ENCODE peak calls at places on chromosomes 7 and 10, in six cellular contexts. Z is stimulated activated CD8-positive, alpha-beta memory T cell treated with anti-CD3 and anti-CD28 coated beads, Interleukin-7, amount 100 ng/mL, for 1 hour; Y is lower lobe of right lung; L is cardiac muscle cell; A is nucleus accumbens; Q is Calu3. B is an unnamed sample.

GRCh38 chr7:28272461-28272877 is 91.9 kb upstream of the JAZF1 start:
- DNase-seq in Z (no peak), Y (peak), L (peak), A (peak), Q (peak), B (no peak)

GRCh38 chr7:28041508-28042314 is 138.9 kb downstream of the JAZF1 start:
- DNase-seq in Z (no peak), Y (no peak), L (no peak), A (no peak), Q (no peak), B (no peak)

GRCh38 chr10:24444337-24444736 is 235.4 kb downstream of the KIAA1217 start:
- DNase-seq in Z (no peak), Y (no peak), L (no peak), A (no peak), Q (no peak), B (no peak)

GRCh38 chr7:156566812-156567549 is 73.6 kb upstream of the RNF32 start:
- DNase-seq in Z (no peak), Y (no peak), L (no peak), A (no peak), Q (no peak), B (no peak)

GRCh38 chr10:118584181-118584954 is 11.1 kb downstream of the PRLHR start:
- DNase-seq in Z (no peak), Y (no peak), L (no peak), A (no peak), Q (peak), B (no peak)

GRCh38 chr7:43902542-43903054 is 3.8 kb downstream of the URGCP start:
- DNase-seq in Z (no peak), Y (no peak), L (no peak), A (no peak), Q (no peak), B (no peak)

GRCh38 chr10:128174581-128175559 is 48.6 kb upstream of the MKI67 start:
- DNase-seq in Z (no peak), Y (no peak), L (no peak), A (no peak), Q (no peak), B (no peak)

GRCh38 chr7:100684534-100685042 is 9.5 kb downstream of the GIGYF1 start:
- DNase-seq in Z (no peak), Y (no peak), L (no peak), A (no peak), Q (no peak), B (no peak)

GRCh38 chr10:71720304-71720672 is 710 bp upstream of the C10orf105 start:
- DNase-seq in Z (no peak), Y (no peak), L (no peak), A (no peak), Q (no peak), B (no peak)

GRCh38 chr10:28479366-28479765 is 53.6 kb upstream of the WAC start:
- DNase-seq in Z (no peak), Y (no peak), L (peak), A (no peak), Q (no peak), B (no peak)

GRCh38 chr7:111755388-111755787 is 193.1 kb upstream of the IMMP2L start:
- DNase-seq in Z (no peak), Y (no peak), L (no peak), A (no peak), Q (no peak), B (no peak)

GRCh38 chr10:12250181-12250580 is 54.2 kb downstream of the CDC123 start:
- DNase-seq in Z (no peak), Y (no peak), L (no peak), A (no peak), Q (no peak), B (no peak)

GRCh38 chr10:61974611-61975010 is 73.1 kb downstream of the ARID5B start:
- DNase-seq in Z (no peak), Y (no peak), L (peak), A (no peak), Q (no peak), B (no peak)

B was measured in Right ventricle myocardium inferior.